ENCODE peak calls at places on chromosomes 5 and 9, in four cellular contexts. U is K562, S is HepG2, Q is WTC11. B is an unnamed sample.

GRCh38 chr5:39783756-39784421 is 359.1 kb upstream of the DAB2 start:
- DNase-seq in Q (no peak), S (no peak), U (no peak), B (no peak)

GRCh38 chr9:79155308-79155707 is 416.5 kb upstream of the TLE4 start:
- DNase-seq in S (no peak), Q (peak), U (no peak), B (no peak)

GRCh38 chr9:77598961-77599360 is 49.2 kb downstream of the GNA14 start:
- DNase-seq in U (no peak), S (no peak), Q (no peak), B (no peak)

GRCh38 chr9:21965401-21965951 is 28.7 kb downstream of the CDKN2A start:
- DNase-seq in U (no peak), S (peak), Q (peak), B (no peak)

GRCh38 chr5:124724357-124725039 is 21.9 kb downstream of the ZNF608 start:
- DNase-seq in Q (no peak), S (no peak), U (no peak), B (no peak)

GRCh38 chr9:98929096-98929495 is 14.6 kb upstream of the COL15A1 start:
- DNase-seq in Q (no peak), U (no peak), S (no peak), B (no peak)

GRCh38 chr9:98502311-98502975 is 206.3 kb downstream of the GABBR2 start:
- DNase-seq in Q (no peak), S (no peak), U (no peak), B (no peak)

GRCh38 chr9:127163409-127163808 is 41.0 kb upstream of the ANGPTL2 start:
- DNase-seq in S (peak), U (no peak), Q (no peak), B (no peak)

GRCh38 chr5:174531782-174532191 is 192.6 kb upstream of the MSX2 start:
- DNase-seq in S (no peak), Q (no peak), U (no peak), B (no peak)

GRCh38 chr5:78569441-78569840 is 79.1 kb downstream of the LHFPL2 start:
- DNase-seq in Q (no peak), S (no peak), U (no peak), B (peak)

GRCh38 chr9:3478549-3478953 is 47.2 kb downstream of the RFX3 start:
- DNase-seq in U (no peak), Q (no peak), S (peak), B (no peak)

GRCh38 chr9:126164796-126165525 is 161.7 kb upstream of the MVB12B start:
- DNase-seq in S (no peak), Q (no peak), U (no peak), B (no peak)

GRCh38 chr9:81574399-81574798 is 114.9 kb downstream of the TLE1 start:
- DNase-seq in U (no peak), Q (no peak), S (peak), B (no peak)

GRCh38 chr5:162209005-162209605 is 141.5 kb downstream of the GABRG2 start:
- DNase-seq in S (peak), Q (peak), U (no peak), B (peak)

GRCh38 chr9:4117835-4118610 is 181.8 kb downstream of the GLIS3 start:
- DNase-seq in Q (peak), S (peak), U (peak), B (no peak)

GRCh38 chr9:98195671-98196070 is 3.2 kb upstream of the CORO2A start:
- DNase-seq in Q (no peak), S (no peak), U (no peak), B (no peak)

DNA sequence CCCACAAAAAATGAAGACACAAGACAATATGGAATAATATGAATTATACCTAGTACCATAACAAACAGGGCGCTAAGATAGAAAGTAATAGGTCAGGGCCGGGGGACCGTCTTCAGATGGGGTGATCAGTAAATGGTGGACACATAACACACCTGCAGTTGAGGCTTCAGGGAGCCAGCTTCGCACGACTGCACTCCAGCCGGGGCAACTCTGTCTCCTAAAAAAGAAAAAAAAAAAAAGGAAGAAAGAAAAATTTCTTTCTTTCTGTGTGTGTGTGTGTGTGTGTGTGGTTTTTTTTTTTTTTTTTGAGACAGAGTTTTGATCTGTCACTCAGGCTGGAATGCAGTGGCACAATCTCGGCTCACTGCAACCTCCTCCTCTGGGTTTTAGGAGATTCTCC is 75.0 kb upstream of the HSPA9 start:
- DNase-seq in S (no peak), Q (no peak), U (no peak), B (no peak)
- TF ChIP-seq ELF4 in S (no peak), Q (no peak), U (no peak), B (no peak)

GRCh38 chr5:103475629-103476240 is 86.9 kb downstream of the NUDT12 start:
- DNase-seq in S (peak), Q (no peak), U (peak), B (peak)
- TF ChIP-seq ELF4 in S (no peak), Q (no peak), U (no peak), B (no peak)

GRCh38 chr5:172556971-172557461 is 84.0 kb upstream of the NEURL1B start:
- DNase-seq in S (no peak), Q (no peak), U (no peak), B (no peak)
- TF ChIP-seq ELF4 in S (no peak), Q (no peak), U (no peak), B (no peak)

GRCh38 chr9:27429917-27430316 is 94.2 kb upstream of the IFNK start:
- DNase-seq in Q (no peak), U (no peak), S (no peak), B (no peak)

GRCh38 chr9:27429436-27429835 is 94.7 kb upstream of the IFNK start:
- DNase-seq in U (no peak), S (no peak), Q (no peak), B (no peak)

GRCh38 chr9:27431573-27431972 is 92.5 kb upstream of the IFNK start:
- DNase-seq in Q (no peak), U (no peak), S (no peak), B (no peak)

GRCh38 chr9:27432308-27432707 is 91.8 kb upstream of the IFNK start:
- DNase-seq in U (no peak), S (no peak), Q (no peak), B (no peak)

GRCh38 chr9:27430754-27431540 is 93.1 kb upstream of the IFNK start:
- DNase-seq in U (no peak), S (no peak), Q (no peak), B (no peak)
- TF ChIP-seq ELF4 in U (no peak), S (no peak), Q (no peak), B (no peak)